ENCODE peak calls at places on chromosomes 11 and 22, in six cellular contexts. Y is K562, V is H1, C is SK-N-SH, M is GM12878, X is HepG2. P is an unnamed sample.

GRCh38 chr11:126544311-126545056 is 189.0 kb downstream of the ST3GAL4 start:
- DNase-seq in M (no peak), V (peak), X (no peak), Y (no peak), C (peak), P (no peak)

GRCh38 chr22:22025320-22026156 is 43.0 kb upstream of the TOP3B start:
- DNase-seq in V (no peak), M (no peak), Y (no peak), X (no peak), C (no peak), P (no peak)

GRCh38 chr11:111213256-111213655 is 32.3 kb upstream of the POU2AF2 start:
- DNase-seq in M (no peak), X (no peak), V (no peak), Y (no peak), C (no peak), P (no peak)

GRCh38 chr11:69540118-69541000 is 58.9 kb downstream of the LINC01488 start:
- DNase-seq in C (peak), X (peak), V (peak), Y (no peak), M (no peak), P (no peak)

GRCh38 chr22:19368876-19369275 is 62.7 kb downstream of the HIRA start:
- DNase-seq in C (no peak), Y (no peak), V (no peak), X (no peak), M (no peak), P (no peak)

GRCh38 chr22:28822930-28823481 is 22.6 kb upstream of the XBP1 start:
- DNase-seq in Y (no peak), C (no peak), V (no peak), X (peak), M (no peak), P (no peak)

GRCh38 chr11:105489431-105489830 is 120.4 kb upstream of the GRIA4 start:
- DNase-seq in C (no peak), Y (no peak), M (no peak), X (no peak), V (no peak), P (no peak)

GRCh38 chr22:46002757-46003270 is 25.9 kb upstream of the WNT7B start:
- DNase-seq in C (no peak), M (no peak), Y (no peak), V (no peak), X (no peak), P (no peak)

GRCh38 chr22:49046546-49047305 is 780.9 kb downstream of the BRD1 start:
- DNase-seq in X (peak), M (no peak), C (peak), V (peak), Y (peak), P (no peak)

GRCh38 chr22:27879923-27880322 is 39.1 kb downstream of the PITPNB start:
- DNase-seq in X (peak), M (no peak), C (peak), V (no peak), Y (peak), P (peak)

GRCh38 chr11:15216678-15217077 is 102.0 kb downstream of the INSC start:
- DNase-seq in Y (peak), M (no peak), V (no peak), C (no peak), X (no peak), P (no peak)

GRCh38 chr11:8251767-8252295 is 11.8 kb downstream of the LMO1 start:
- DNase-seq in X (no peak), M (no peak), Y (no peak), V (no peak), C (no peak), P (no peak)

GRCh38 chr11:116519499-116519898 is 253.3 kb downstream of the BUD13 start:
- DNase-seq in X (no peak), V (no peak), C (no peak), Y (no peak), M (no peak), P (no peak)

GRCh38 chr11:76713499-76713898 is 43.0 kb upstream of the LRRC32 start:
- DNase-seq in C (no peak), V (no peak), X (no peak), Y (no peak), M (no peak), P (no peak)

GRCh38 chr11:108645956-108646355 is 18.9 kb upstream of the DDX10 start:
- DNase-seq in X (no peak), C (no peak), M (no peak), V (no peak), Y (no peak), P (no peak)

GRCh38 chr11:63882555-63883242 is 34.3 kb downstream of the RCOR2 start:
- DNase-seq in X (no peak), C (peak), Y (no peak), M (no peak), V (peak), P (peak)

GRCh38 chr11:71914127-71914526 is 14.3 kb downstream of the XNDC1N start:
- DNase-seq in M (no peak), X (no peak), V (no peak), C (no peak), Y (no peak), P (no peak)

GRCh38 chr11:69364901-69365300 is 70.9 kb downstream of the MYEOV start:
- DNase-seq in V (no peak), M (no peak), C (no peak), X (no peak), Y (no peak), P (no peak)

GRCh38 chr22:24331468-24332440 is 61.1 kb downstream of the SPECC1L start:
- DNase-seq in C (no peak), M (no peak), V (no peak), X (no peak), Y (no peak), P (peak)

GRCh38 chr22:50220603-50221409 is 20.0 kb downstream of the SELENOO start:
- DNase-seq in Y (no peak), V (no peak), C (no peak), M (no peak), X (no peak), P (no peak)

GRCh38 chr11:66595245-66595904 is 2.4 kb downstream of the CCS start:
- DNase-seq in V (no peak), C (no peak), Y (peak), M (peak), X (no peak), P (no peak)

GRCh38 chr11:114063829-114064201 is 4.3 kb downstream of the ZBTB16 start:
- DNase-seq in Y (no peak), C (no peak), X (no peak), V (no peak), M (no peak), P (no peak)

GRCh38 chr22:43275545-43275981 is 67.6 kb downstream of the SCUBE1 start:
- DNase-seq in X (peak), C (no peak), Y (peak), V (peak), M (no peak), P (peak)

GRCh38 chr11:102117472-102118113 is 7.3 kb downstream of the YAP1 start:
- DNase-seq in M (no peak), V (peak), Y (no peak), X (no peak), C (no peak), P (no peak)

GRCh38 chr11:14906614-14907392 is 14.8 kb upstream of the CYP2R1 start:
- DNase-seq in Y (no peak), C (peak), X (no peak), M (no peak), V (no peak), P (no peak)

GRCh38 chr11:71988050-71988449 is 10.7 kb upstream of the IL18BP start:
- DNase-seq in X (no peak), C (no peak), Y (no peak), V (no peak), M (no peak), P (no peak)

GRCh38 chr11:117597083-117597482 is 199.9 kb downstream of the DSCAML1 start:
- DNase-seq in M (no peak), V (peak), C (no peak), Y (peak), X (peak), P (peak)

GRCh38 chr22:41966607-41967240 is 2.5 kb upstream of the SEPTIN3 start:
- DNase-seq in Y (peak), C (peak), V (peak), X (peak), M (peak), P (peak)

GRCh38 chr11:35531246-35531645 is 5.8 kb upstream of the PAMR1 start:
- DNase-seq in M (no peak), Y (no peak), V (no peak), X (no peak), C (no peak), P (no peak)

GRCh38 chr11:80846979-80847378 is 1406.1 kb upstream of the TENM4 start:
- DNase-seq in C (no peak), Y (no peak), X (no peak), V (no peak), M (peak), P (no peak)

GRCh38 chr22:37150701-37151100 is 985 bp upstream of the IL2RB start:
- DNase-seq in M (no peak), C (no peak), X (no peak), Y (no peak), V (no peak), P (no peak)

GRCh38 chr11:128599729-128600128 is 12.4 kb upstream of the ETS1 start:
- DNase-seq in M (no peak), X (no peak), V (no peak), C (no peak), Y (no peak), P (no peak)

GRCh38 chr11:45141171-45141570 is 5.3 kb upstream of the PRDM11 start:
- DNase-seq in C (no peak), M (no peak), X (no peak), V (no peak), Y (no peak), P (no peak)

GRCh38 chr11:64324692-64325469 is 7.0 kb downstream of the PRDX5 start:
- DNase-seq in V (no peak), Y (no peak), X (no peak), C (no peak), M (no peak), P (no peak)

GRCh38 chr11:126282361-126282741 is 542 bp upstream of the TIRAP start:
- DNase-seq in X (peak), Y (no peak), M (no peak), V (peak), C (peak), P (peak)

DNA sequence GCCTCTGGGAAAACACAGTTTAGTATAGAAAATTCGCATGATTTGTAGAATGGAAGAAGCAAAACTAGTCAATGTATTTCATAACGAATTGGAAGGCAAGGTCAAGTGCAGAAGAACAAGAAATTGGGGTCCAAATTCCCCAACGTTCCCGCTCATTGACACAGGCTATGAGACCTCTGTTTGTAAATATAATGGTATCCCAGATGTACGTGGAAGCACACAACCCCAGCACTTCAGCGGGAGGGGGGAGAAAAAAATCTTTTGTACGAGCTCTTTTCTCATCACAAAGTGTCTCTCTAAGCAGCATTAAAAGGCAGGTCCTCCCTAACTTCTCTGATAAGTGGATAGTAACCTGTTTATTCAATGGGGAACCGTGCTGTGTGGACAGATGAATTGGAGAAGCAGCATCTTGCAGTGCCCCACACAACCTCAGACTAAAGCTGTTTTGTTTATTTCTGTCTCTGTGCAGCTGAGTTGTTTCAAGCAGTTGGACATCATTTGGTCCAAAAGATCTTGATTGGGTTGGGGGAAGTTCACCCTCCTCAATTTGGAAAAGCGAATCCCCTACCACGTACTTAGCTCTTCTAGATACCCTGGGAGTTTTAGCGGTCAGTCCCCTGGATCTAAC is 1.1 kb upstream of the GAB2 start:
- DNase-seq in M (no peak), Y (no peak), V (no peak), X (no peak), C (no peak), P (no peak)
- H3K4me3 ChIP-seq in M (peak), Y (peak), V (peak), X (peak), C (peak), P (no peak)

GRCh38 chr11:355581-356458 is 13.5 kb upstream of the B4GALNT4 start:
- DNase-seq in X (peak), C (peak), Y (peak), V (peak), M (peak), P (no peak)
- TF ChIP-seq POLR2AphosphoS5 in X (peak), C (no peak), Y (peak), V (no peak), M (peak), P (no peak)

DNA sequence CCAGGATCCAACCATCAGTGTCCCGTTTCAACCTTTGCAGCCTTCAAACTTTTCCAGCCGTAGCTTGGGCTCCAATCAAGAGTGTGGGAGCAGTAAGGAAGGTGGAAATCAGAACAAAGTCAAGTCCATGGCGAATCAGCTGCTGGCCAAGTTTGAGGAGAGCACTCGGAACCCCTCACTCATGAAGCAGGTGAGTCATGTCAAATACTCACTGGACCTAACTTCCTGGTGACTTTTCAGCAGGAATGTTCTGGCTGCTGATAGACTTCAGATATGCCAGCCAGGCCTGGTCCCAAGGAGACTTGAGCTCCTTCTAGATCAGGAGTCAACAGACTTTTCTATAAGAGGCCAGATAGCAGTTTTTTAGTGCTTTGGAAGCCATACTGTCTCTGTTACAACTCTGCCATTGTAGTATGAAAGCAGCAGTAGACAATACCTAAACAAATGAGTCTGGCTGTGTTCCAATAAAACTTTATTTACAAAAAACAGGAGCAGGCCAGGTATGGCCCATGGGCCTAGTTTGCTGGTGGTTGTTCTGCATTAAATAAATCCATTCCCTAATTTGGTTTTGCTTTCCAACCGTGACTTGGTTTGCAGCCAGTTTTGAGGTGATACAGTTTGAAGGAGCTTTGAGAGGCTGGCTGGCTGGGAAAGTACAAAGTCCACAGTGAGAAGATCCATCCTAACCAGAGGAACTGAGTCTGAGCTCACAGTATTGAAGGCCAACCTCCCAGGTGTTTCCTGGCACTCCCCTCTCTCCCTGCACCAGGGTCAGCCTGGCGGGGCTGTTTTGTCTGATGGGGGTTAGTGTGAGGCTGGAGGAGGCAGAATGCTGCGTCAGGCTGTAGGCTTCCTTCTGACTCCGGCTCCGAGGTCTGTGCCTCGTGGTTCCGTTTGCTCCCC is 129.3 kb downstream of the MICAL2 start:
- DNase-seq in V (no peak), C (no peak), Y (no peak), X (no peak), M (no peak), P (no peak)
- TF ChIP-seq GABPA in V (no peak), C (no peak), Y (no peak), X (no peak), M (no peak), P (no peak)

GRCh38 chr11:43943931-43944751 is 1.7 kb downstream of the C11orf96 start:
- DNase-seq in C (no peak), M (no peak), Y (peak), V (peak), X (no peak), P (no peak)

GRCh38 chr11:43942651-43943356 is 367 bp downstream of the C11orf96 start:
- DNase-seq in Y (peak), M (no peak), C (peak), X (no peak), V (peak), P (peak)

GRCh38 chr11:43944761-43945311 is 2.4 kb downstream of the C11orf96 start:
- DNase-seq in C (peak), V (peak), X (peak), M (no peak), Y (peak), P (no peak)

GRCh38 chr11:43943357-43943930 is 1.0 kb downstream of the C11orf96 start:
- DNase-seq in X (no peak), Y (peak), C (no peak), V (no peak), M (no peak), P (no peak)

DNA sequence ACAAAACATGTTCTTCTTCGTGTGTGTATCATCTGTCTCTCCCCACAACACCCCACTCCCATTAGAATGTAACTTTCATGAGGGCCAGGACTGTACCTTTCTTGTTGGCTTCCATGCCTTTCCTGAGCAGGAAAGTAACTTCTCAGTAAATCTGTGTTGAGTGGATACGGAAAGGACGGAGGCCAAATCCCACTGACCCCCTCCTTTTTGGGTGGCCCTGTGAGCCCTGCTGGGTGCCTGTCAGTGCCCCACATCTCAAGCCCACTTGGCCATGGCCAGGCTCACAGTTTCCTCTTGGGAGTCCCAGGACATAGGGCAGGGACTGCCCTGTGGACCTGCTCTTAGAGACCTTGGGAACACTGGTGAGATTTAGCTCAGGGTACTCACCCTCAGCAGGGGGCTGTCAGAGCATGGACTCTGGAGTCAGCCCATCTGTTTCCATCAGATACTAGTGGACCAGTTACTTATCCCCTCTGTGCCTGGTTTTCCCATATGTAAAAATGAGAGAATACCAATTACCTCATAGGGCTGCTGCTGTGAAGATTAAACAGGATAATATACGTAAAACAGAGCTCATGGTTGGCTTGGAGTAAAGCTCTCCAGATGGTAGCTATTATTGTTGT is 1.1 kb upstream of the C11orf96 start:
- DNase-seq in C (peak), X (no peak), M (no peak), Y (peak), V (no peak), P (no peak)
- H3K4me3 ChIP-seq in C (peak), X (no peak), M (no peak), Y (no peak), V (peak), P (no peak)